ENCODE peak calls at places on chromosomes 3 and 15, in four cellular contexts. Z is HepG2, T is GM12878, Q is A549. B is an unnamed sample.

GRCh38 chr3:150975992-150976368 is 3.5 kb upstream of the CLRN1 start:
- DNase-seq in Z (no peak), T (no peak), Q (no peak), B (no peak)

GRCh38 chr3:45958333-45958791 is 15.1 kb downstream of the CXCR6 start:
- DNase-seq in Z (no peak), T (no peak), Q (no peak), B (no peak)

GRCh38 chr15:44458429-44458828 is 31.0 kb downstream of the CTDSPL2 start:
- DNase-seq in Z (no peak), T (no peak), Q (no peak), B (no peak)

GRCh38 chr3:129016725-129017530 is 15.8 kb downstream of the EFCC1 start:
- DNase-seq in Z (no peak), T (no peak), Q (no peak), B (no peak)

GRCh38 chr3:15794303-15794771 is 3.4 kb downstream of the ANKRD28 start:
- DNase-seq in Z (no peak), T (no peak), Q (no peak), B (no peak)

GRCh38 chr3:29436612-29437313 is 155.9 kb downstream of the RBMS3 start:
- DNase-seq in Z (no peak), T (no peak), Q (no peak), B (no peak)

GRCh38 chr3:150005243-150006102 is 34.8 kb upstream of the PFN2 start:
- DNase-seq in Z (no peak), T (no peak), Q (no peak), B (no peak)

GRCh38 chr3:112043621-112044201 is 9.2 kb downstream of the TMPRSS7 start:
- DNase-seq in Z (peak; percentile 62), T (peak; percentile 8), Q (peak; percentile 73), B (peak; percentile 69)

GRCh38 chr3:82354181-82354696 is 592.8 kb upstream of the GBE1 start:
- DNase-seq in Z (no peak), T (no peak), Q (no peak), B (no peak)

GRCh38 chr3:193874997-193875593 is 260.9 kb upstream of the HES1 start:
- DNase-seq in Z (no peak), T (no peak), Q (no peak), B (no peak)

GRCh38 chr15:47473857-47474256 is 243.4 kb upstream of the SEMA6D start:
- DNase-seq in Z (no peak), T (no peak), Q (no peak), B (no peak)

GRCh38 chr15:68207176-68207935 is 2.2 kb upstream of the CALML4 start:
- DNase-seq in Z (no peak), T (no peak), Q (no peak), B (no peak)

GRCh38 chr15:61379005-61379404 is 149.9 kb upstream of the RORA start:
- DNase-seq in Z (no peak), T (no peak), Q (no peak), B (no peak)

GRCh38 chr15:80530737-80531365 is 126.7 kb downstream of the ARNT2 start:
- DNase-seq in Z (no peak), T (no peak), Q (no peak), B (no peak)

GRCh38 chr15:94182883-94183282 is 48.5 kb upstream of the MCTP2 start:
- DNase-seq in Z (no peak), T (no peak), Q (no peak), B (no peak)

GRCh38 chr3:118636841-118637240 is 397.8 kb downstream of the IGSF11 start:
- DNase-seq in Z (peak; percentile 39), T (no peak), Q (no peak), B (peak; percentile 7)

GRCh38 chr3:180762866-180763265 is 83.6 kb upstream of the CCDC39 start:
- DNase-seq in Z (no peak), T (no peak), Q (no peak), B (no peak)

GRCh38 chr3:72158639-72159005 is 373.7 kb upstream of the PROK2 start:
- DNase-seq in Z (no peak), T (no peak), Q (no peak), B (no peak)

GRCh38 chr3:37256447-37256846 is 82.1 kb upstream of the LRRFIP2 start:
- DNase-seq in Z (peak; percentile 17), T (no peak), Q (no peak), B (no peak)

GRCh38 chr3:114558271-114558670 is 264.4 kb downstream of the TIGIT start:
- DNase-seq in Z (no peak), T (no peak), Q (no peak), B (no peak)

GRCh38 chr3:121895121-121895520 is 920 bp downstream of the SLC15A2 start:
- DNase-seq in Z (no peak), T (no peak), Q (no peak), B (no peak)

GRCh38 chr15:38130739-38131498 is 121.7 kb upstream of the SPRED1 start:
- DNase-seq in Z (no peak), T (peak; percentile 51), Q (no peak), B (peak; percentile 17)

GRCh38 chr15:95113041-95113440 is 881.7 kb downstream of the MCTP2 start:
- DNase-seq in Z (no peak), T (no peak), Q (no peak), B (no peak)

GRCh38 chr3:94049267-94049666 is 13.4 kb downstream of the DHFR2 start:
- DNase-seq in Z (no peak), T (no peak), Q (no peak), B (no peak)

GRCh38 chr3:128585974-128586373 is 64.6 kb downstream of the RPN1 start:
- DNase-seq in Z (no peak), T (no peak), Q (no peak), B (no peak)

GRCh38 chr3:64225695-64226499 is 631 bp upstream of the PRICKLE2 start:
- DNase-seq in Z (no peak), T (no peak), Q (no peak), B (no peak)

GRCh38 chr15:99981839-99982658 is 248.8 kb upstream of the LYSMD4 start:
- DNase-seq in Z (no peak), T (no peak), Q (no peak), B (peak; percentile 66)

GRCh38 chr3:9947025-9947995 is 4.9 kb downstream of the PRRT3 start:
- DNase-seq in Z (peak; percentile 76), T (no peak), Q (peak; percentile 87), B (peak; percentile 85)

GRCh38 chr15:48391950-48392349 is 60.7 kb downstream of the DUT start:
- DNase-seq in Z (no peak), T (no peak), Q (no peak), B (no peak)

GRCh38 chr3:168123211-168124173 is 27.8 kb upstream of the GOLIM4 start:
- DNase-seq in Z (no peak), T (no peak), Q (no peak), B (no peak)

GRCh38 chr3:114128231-114128630 is 50.6 kb downstream of the DRD3 start:
- DNase-seq in Z (no peak), T (no peak), Q (no peak), B (no peak)

GRCh38 chr3:44554626-44555592 is at the start of gene ZKSCAN7:
- DNase-seq in Z (peak; percentile 37), T (no peak), Q (no peak), B (peak; percentile 98)

DNA sequence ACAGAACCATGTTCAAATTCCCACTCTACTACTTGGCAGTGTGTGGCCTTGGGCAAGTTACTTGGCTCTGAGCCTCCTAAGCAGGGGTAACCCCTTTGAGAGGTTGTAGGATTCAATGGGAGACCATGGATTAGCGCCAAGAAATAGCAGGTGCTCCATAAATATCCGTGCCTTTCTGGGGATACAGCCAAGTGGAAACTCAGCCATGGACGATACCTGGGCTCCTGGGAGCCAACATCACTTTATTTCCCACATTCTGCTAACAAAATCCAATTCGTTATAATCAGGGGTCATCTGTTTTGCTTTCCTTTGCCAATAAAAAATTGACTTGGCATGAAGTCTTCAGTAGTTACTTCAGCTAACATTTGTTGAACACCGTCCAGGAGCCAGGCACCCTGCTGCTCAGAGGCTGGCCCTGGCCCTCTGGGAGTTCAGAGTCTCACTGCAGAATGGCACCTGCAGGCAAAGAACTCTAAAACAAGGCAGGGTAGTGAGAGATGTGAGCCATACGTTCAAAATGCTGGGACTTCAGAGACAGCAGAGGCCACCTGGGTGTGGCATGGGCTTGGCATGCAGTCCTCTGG is 42.3 kb downstream of the ZDHHC19 start:
- DNase-seq in Z (no peak), T (no peak), Q (no peak), B (no peak)
- TF ChIP-seq PBX3 in Z (no peak), T (no peak), Q (no peak), B (no peak)

GRCh38 chr3:170975283-170976189 is 51.0 kb downstream of the SLC2A2 start:
- DNase-seq in Z (peak; percentile 62), T (no peak), Q (no peak), B (no peak)

GRCh38 chr3:170977911-170978310 is 48.6 kb downstream of the SLC2A2 start:
- DNase-seq in Z (no peak), T (no peak), Q (peak; percentile 46), B (no peak)

GRCh38 chr3:170980399-170980798 is 46.1 kb downstream of the SLC2A2 start:
- DNase-seq in Z (no peak), T (no peak), Q (no peak), B (no peak)

GRCh38 chr3:170976190-170976519 is 50.4 kb downstream of the SLC2A2 start:
- DNase-seq in Z (no peak), T (no peak), Q (no peak), B (no peak)

GRCh38 chr3:170978335-170978745 is 48.2 kb downstream of the SLC2A2 start:
- DNase-seq in Z (no peak), T (no peak), Q (no peak), B (peak; percentile 12)
- TF ChIP-seq PBX3 in Z (no peak), T (no peak), Q (no peak), B (no peak)

DNA sequence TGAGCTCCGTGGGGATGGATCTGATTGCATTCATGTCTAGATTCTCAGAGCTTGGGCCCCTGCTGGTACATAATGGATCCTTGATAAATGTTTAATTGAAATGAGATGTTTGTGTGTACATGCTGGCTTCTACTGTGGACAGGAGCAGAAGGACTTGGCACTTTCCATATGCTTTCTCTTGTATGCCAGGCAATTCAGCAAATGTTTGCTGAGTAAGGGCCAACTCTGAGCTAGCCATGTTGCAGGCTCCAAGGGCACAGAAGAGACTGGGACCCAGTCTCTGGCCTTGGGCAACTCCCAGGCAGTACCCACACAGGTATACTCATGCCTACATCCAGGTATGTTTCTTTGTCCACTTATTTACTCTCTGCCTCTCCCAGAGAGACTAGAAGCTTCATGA is 67.0 kb downstream of the RAB11A start:
- DNase-seq in Z (no peak), T (no peak), Q (no peak), B (no peak)
- TF ChIP-seq PBX3 in Z (no peak), T (no peak), Q (no peak), B (no peak)

DNA sequence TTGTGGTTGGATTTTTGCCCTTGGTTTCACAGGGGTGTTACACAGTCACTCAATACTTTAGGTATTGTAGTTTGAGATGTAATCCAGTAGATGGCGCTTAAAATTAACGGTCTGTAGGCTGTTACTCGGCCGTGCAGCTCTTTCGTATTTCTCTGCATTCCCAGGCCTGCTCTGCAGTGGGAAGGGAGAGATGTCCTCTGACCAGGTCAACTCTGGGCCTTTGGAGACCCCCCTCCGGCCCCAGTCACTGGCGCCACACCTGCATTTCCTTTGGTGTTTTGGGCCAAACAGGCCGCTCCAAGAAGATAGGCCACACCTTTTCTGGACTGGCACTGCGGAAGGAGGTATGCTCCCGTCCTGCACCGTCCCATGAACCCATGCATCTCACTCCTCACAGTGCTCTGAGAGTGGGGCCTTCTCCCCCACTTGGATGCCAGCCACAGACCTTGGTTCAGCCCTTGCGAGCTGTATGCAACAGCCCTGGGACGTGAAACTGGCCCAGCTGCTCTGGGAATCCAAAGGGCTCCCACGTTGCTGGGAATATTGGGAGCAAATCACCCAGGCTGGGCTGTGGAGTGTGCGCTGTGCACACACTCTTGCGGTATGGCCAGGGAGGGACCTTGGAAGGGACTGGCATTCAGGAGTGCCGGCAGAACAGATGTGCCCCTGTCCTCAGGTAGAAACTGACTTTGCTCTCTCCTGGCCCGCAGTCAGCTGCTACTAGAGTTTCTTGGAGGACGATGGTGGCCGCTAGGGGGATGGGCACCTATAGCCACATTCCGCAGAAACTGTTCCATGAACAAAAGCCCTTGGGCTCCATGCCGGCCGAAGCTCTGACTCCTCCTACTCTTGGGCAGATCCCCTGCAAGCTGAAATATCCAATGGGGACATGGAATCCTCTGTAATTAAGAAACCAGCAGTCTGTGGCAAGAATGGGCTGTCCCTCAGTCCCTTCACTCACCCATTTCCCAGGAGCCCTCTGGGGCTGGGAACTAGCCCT is 410.5 kb upstream of the CADM2 start:
- DNase-seq in Z (peak; percentile 36), T (no peak), Q (peak; percentile 14), B (peak; percentile 43)
- TF ChIP-seq PBX3 in Z (no peak), T (no peak), Q (no peak), B (no peak)

B was measured in SK-N-SH.